ENCODE peak calls at places on chromosomes 7 and 10, in five cellular contexts. One of them, this sample, is unnamed.

GRCh38 chr7:73847941-73848723 is 5.8 kb upstream of the METTL27 start:
- DNase-seq in A549: no peak
- DNase-seq in cardiac fibroblast: no peak
- DNase-seq in epithelial cell of esophagus: peak; percentile 45
- DNase-seq in GM23338: peak; percentile 17
- DNase-seq in this sample: no peak

GRCh38 chr10:98420786-98421185 is 5.8 kb upstream of the PYROXD2 start:
- DNase-seq in A549: no peak
- DNase-seq in cardiac fibroblast: no peak
- DNase-seq in epithelial cell of esophagus: no peak
- DNase-seq in GM23338: no peak
- DNase-seq in this sample: no peak

GRCh38 chr7:41979834-41980307 is 257.1 kb downstream of the GLI3 start:
- DNase-seq in A549: peak; percentile 23
- DNase-seq in cardiac fibroblast: peak; percentile 87
- DNase-seq in epithelial cell of esophagus: peak; percentile 34
- DNase-seq in GM23338: peak; percentile 84
- DNase-seq in this sample: no peak

GRCh38 chr10:92691591-92692084 is 1.9 kb downstream of the HHEX start:
- DNase-seq in A549: no peak
- DNase-seq in cardiac fibroblast: no peak
- DNase-seq in epithelial cell of esophagus: no peak
- DNase-seq in GM23338: peak; percentile 56
- DNase-seq in this sample: no peak

GRCh38 chr7:20240080-20240926 is 23.1 kb upstream of the MACC1 start:
- DNase-seq in A549: no peak
- DNase-seq in cardiac fibroblast: no peak
- DNase-seq in epithelial cell of esophagus: no peak
- DNase-seq in GM23338: no peak
- DNase-seq in this sample: no peak

GRCh38 chr10:61164458-61165160 is 220.6 kb upstream of the RHOBTB1 start:
- DNase-seq in A549: no peak
- DNase-seq in cardiac fibroblast: no peak
- DNase-seq in epithelial cell of esophagus: peak; percentile 87
- DNase-seq in GM23338: no peak
- DNase-seq in this sample: no peak

GRCh38 chr7:121075952-121076349 is 87.4 kb downstream of the CPED1 start:
- DNase-seq in A549: no peak
- DNase-seq in cardiac fibroblast: no peak
- DNase-seq in epithelial cell of esophagus: no peak
- DNase-seq in GM23338: no peak
- DNase-seq in this sample: no peak

GRCh38 chr7:38558786-38559185 is 72.4 kb downstream of the AMPH start:
- DNase-seq in A549: no peak
- DNase-seq in cardiac fibroblast: no peak
- DNase-seq in epithelial cell of esophagus: no peak
- DNase-seq in GM23338: no peak
- DNase-seq in this sample: no peak

GRCh38 chr7:82760092-82760491 is 316.5 kb upstream of the CACNA2D1 start:
- DNase-seq in A549: no peak
- DNase-seq in cardiac fibroblast: no peak
- DNase-seq in epithelial cell of esophagus: no peak
- DNase-seq in GM23338: peak; percentile 65
- DNase-seq in this sample: no peak

GRCh38 chr10:133438711-133439273 is 14.4 kb upstream of the SPRN start:
- DNase-seq in A549: no peak
- DNase-seq in cardiac fibroblast: no peak
- DNase-seq in epithelial cell of esophagus: no peak
- DNase-seq in GM23338: peak; percentile 38
- DNase-seq in this sample: peak; percentile 44
- TF ChIP-seq CTCF in A549: peak; percentile 5
- TF ChIP-seq CTCF in cardiac fibroblast: peak; percentile 15
- TF ChIP-seq CTCF in epithelial cell of esophagus: no peak
- TF ChIP-seq CTCF in GM23338: peak; percentile 40
- TF ChIP-seq CTCF in this sample: no peak

GRCh38 chr7:132150711-132151110 is 425.6 kb downstream of the PLXNA4 start:
- DNase-seq in A549: no peak
- DNase-seq in cardiac fibroblast: no peak
- DNase-seq in epithelial cell of esophagus: no peak
- DNase-seq in GM23338: no peak
- DNase-seq in this sample: no peak

GRCh38 chr7:132155715-132156114 is 420.6 kb downstream of the PLXNA4 start:
- DNase-seq in A549: no peak
- DNase-seq in cardiac fibroblast: no peak
- DNase-seq in epithelial cell of esophagus: no peak
- DNase-seq in GM23338: no peak
- DNase-seq in this sample: no peak

GRCh38 chr7:132152490-132152889 is 423.8 kb downstream of the PLXNA4 start:
- DNase-seq in A549: no peak
- DNase-seq in cardiac fibroblast: no peak
- DNase-seq in epithelial cell of esophagus: no peak
- DNase-seq in GM23338: no peak
- DNase-seq in this sample: no peak

GRCh38 chr7:132154695-132155471 is 421.4 kb downstream of the PLXNA4 start:
- DNase-seq in A549: no peak
- DNase-seq in cardiac fibroblast: no peak
- DNase-seq in epithelial cell of esophagus: no peak
- DNase-seq in GM23338: peak; percentile 17
- DNase-seq in this sample: no peak

DNA sequence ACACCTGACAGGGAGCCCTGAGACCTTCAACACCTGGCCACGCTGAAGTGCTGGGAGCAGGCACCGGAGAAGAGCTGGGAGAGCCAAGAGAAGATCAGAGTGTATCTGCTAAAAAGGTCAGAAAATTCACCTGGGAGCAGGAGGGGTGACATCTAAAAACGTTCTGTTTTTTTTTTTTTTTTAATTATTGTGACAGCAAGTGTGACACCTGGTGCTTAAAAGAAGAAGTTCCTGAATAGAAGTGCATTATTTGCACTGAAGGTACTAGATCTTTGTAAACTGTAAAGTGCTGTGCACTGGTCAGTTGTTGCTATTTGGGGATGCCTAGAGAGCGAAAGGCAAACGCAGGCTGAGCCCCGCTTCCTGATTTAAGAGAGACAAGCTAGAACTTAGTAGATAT is 422.0 kb downstream of the PLXNA4 start:
- DNase-seq in A549: no peak
- DNase-seq in cardiac fibroblast: no peak
- DNase-seq in epithelial cell of esophagus: no peak
- DNase-seq in GM23338: no peak
- DNase-seq in this sample: no peak
- TF ChIP-seq CTCF in A549: peak; percentile 27
- TF ChIP-seq CTCF in cardiac fibroblast: no peak
- TF ChIP-seq CTCF in epithelial cell of esophagus: no peak
- TF ChIP-seq CTCF in GM23338: peak; percentile 11
- TF ChIP-seq CTCF in this sample: no peak

GRCh38 chr7:155806096-155806871 is 6.0 kb downstream of the SHH start:
- DNase-seq in A549: no peak
- DNase-seq in cardiac fibroblast: no peak
- DNase-seq in epithelial cell of esophagus: no peak
- DNase-seq in GM23338: peak; percentile 29
- DNase-seq in this sample: no peak
- TF ChIP-seq CTCF in A549: no peak
- TF ChIP-seq CTCF in cardiac fibroblast: no peak
- TF ChIP-seq CTCF in epithelial cell of esophagus: no peak
- TF ChIP-seq CTCF in GM23338: no peak
- TF ChIP-seq CTCF in this sample: peak; percentile 46

GRCh38 chr10:58017719-58018367 is 249.9 kb downstream of the IPMK start:
- DNase-seq in A549: peak; percentile 21
- DNase-seq in cardiac fibroblast: peak; percentile 67
- DNase-seq in epithelial cell of esophagus: peak; percentile 74
- DNase-seq in GM23338: no peak
- DNase-seq in this sample: no peak
- TF ChIP-seq CTCF in A549: peak; percentile 14
- TF ChIP-seq CTCF in cardiac fibroblast: peak; percentile 38
- TF ChIP-seq CTCF in epithelial cell of esophagus: no peak
- TF ChIP-seq CTCF in GM23338: no peak
- TF ChIP-seq CTCF in this sample: no peak

GRCh38 chr10:87660484-87661133 is 931 bp downstream of the PAPSS2 start:
- DNase-seq in A549: no peak
- DNase-seq in cardiac fibroblast: peak; percentile 81
- DNase-seq in epithelial cell of esophagus: peak; percentile 38
- DNase-seq in GM23338: no peak
- DNase-seq in this sample: no peak

GRCh38 chr10:87658858-87659555 is 671 bp upstream of the PAPSS2 start:
- DNase-seq in A549: no peak
- DNase-seq in cardiac fibroblast: no peak
- DNase-seq in epithelial cell of esophagus: no peak
- DNase-seq in GM23338: peak; percentile 84
- DNase-seq in this sample: no peak

GRCh38 chr10:87658383-87658795 is 1.3 kb upstream of the PAPSS2 start:
- DNase-seq in A549: no peak
- DNase-seq in cardiac fibroblast: no peak
- DNase-seq in epithelial cell of esophagus: peak; percentile 23
- DNase-seq in GM23338: no peak
- DNase-seq in this sample: no peak

GRCh38 chr10:87661861-87662785 is 2.4 kb downstream of the PAPSS2 start:
- DNase-seq in A549: no peak
- DNase-seq in cardiac fibroblast: peak; percentile 41
- DNase-seq in epithelial cell of esophagus: no peak
- DNase-seq in GM23338: peak; percentile 30
- DNase-seq in this sample: no peak

GRCh38 chr10:87659571-87660483 is at the start of gene PAPSS2:
- DNase-seq in A549: peak; percentile 42
- DNase-seq in cardiac fibroblast: peak; percentile 88
- DNase-seq in epithelial cell of esophagus: peak; percentile 49
- DNase-seq in GM23338: peak; percentile 79
- DNase-seq in this sample: peak; percentile 73
- TF ChIP-seq CTCF in A549: no peak
- TF ChIP-seq CTCF in cardiac fibroblast: peak; percentile 24
- TF ChIP-seq CTCF in epithelial cell of esophagus: no peak
- TF ChIP-seq CTCF in GM23338: no peak
- TF ChIP-seq CTCF in this sample: peak; percentile 23

DNA sequence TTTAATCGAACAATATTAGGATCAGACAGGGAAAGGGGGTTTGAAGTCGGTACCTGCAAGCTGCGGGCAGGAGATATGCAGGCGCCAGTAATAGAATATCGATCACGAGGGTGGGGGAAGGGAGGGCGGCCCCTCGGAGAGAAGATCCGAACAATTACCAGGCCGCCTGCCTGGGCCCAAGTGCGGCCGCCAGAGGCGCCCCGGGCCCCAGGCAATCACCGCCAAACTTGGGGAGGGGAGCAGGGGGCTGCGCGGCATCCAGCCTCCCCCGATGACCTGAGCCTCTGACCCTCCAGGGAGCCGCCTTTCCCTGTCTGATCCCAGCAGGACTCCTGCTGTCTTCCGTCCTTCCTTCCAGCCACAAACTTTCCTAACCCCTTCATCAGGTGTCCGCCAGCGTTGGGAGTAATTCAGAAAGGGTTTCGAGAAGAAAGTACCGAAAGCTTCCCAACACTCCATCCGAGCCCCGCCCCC is 1.1 kb downstream of the NKX1-2 start:
- DNase-seq in A549: no peak
- DNase-seq in cardiac fibroblast: no peak
- DNase-seq in epithelial cell of esophagus: no peak
- DNase-seq in GM23338: peak; percentile 79
- DNase-seq in this sample: no peak
- TF ChIP-seq CTCF in A549: no peak
- TF ChIP-seq CTCF in cardiac fibroblast: no peak
- TF ChIP-seq CTCF in epithelial cell of esophagus: no peak
- TF ChIP-seq CTCF in GM23338: peak; percentile 44
- TF ChIP-seq CTCF in this sample: peak; percentile 42

GRCh38 chr7:123285076-123285700 is 85.4 kb upstream of the SLC13A1 start:
- DNase-seq in A549: no peak
- DNase-seq in cardiac fibroblast: no peak
- DNase-seq in epithelial cell of esophagus: no peak
- DNase-seq in GM23338: peak; percentile 73
- DNase-seq in this sample: no peak
- TF ChIP-seq CTCF in A549: no peak
- TF ChIP-seq CTCF in cardiac fibroblast: no peak
- TF ChIP-seq CTCF in epithelial cell of esophagus: no peak
- TF ChIP-seq CTCF in GM23338: peak; percentile 72
- TF ChIP-seq CTCF in this sample: no peak

DNA sequence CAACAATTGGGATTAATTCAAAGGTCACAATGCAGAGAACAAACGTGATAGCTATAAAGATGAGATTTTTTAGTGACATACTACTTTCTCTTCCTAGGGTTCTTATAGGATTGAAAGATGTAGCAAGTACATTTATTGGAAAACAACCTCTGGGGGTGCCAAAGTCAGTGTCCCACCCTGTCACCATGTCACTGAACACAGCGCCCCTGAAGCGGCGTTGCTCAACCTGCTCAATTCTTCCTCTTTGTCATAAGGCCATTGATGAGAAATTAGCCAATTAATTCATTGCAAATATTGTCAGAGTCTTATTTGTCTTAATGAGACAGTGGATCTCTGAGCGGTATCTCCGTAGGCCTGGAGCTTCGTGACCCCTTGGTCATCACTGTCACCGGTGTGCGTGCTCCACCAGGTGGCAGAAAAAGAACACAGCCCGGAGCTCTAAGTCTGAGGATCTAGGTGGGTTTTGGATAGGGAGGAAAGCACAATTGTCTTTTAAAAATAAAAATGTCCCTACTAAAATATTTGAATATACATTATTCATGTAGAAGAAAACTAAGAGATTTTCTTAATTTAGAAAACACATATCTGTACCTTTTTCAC is 362.6 kb downstream of the PAXIP1 start:
- DNase-seq in A549: peak; percentile 6
- DNase-seq in cardiac fibroblast: no peak
- DNase-seq in epithelial cell of esophagus: no peak
- DNase-seq in GM23338: no peak
- DNase-seq in this sample: no peak
- TF ChIP-seq CTCF in A549: no peak
- TF ChIP-seq CTCF in cardiac fibroblast: no peak
- TF ChIP-seq CTCF in epithelial cell of esophagus: no peak
- TF ChIP-seq CTCF in GM23338: no peak
- TF ChIP-seq CTCF in this sample: peak; percentile 63

This sample was measured in type B pancreatic cell.